ENCODE peak calls at places on chromosome 22, in seven cellular contexts. One of them, this sample, is unnamed.

GRCh38 chr22:43993072-43993760 is 30.9 kb upstream of the PARVB start:
- DNase-seq in A549: peak
- DNase-seq in hepatocyte: peak
- DNase-seq in fibroblast of pulmonary artery: peak
- DNase-seq in AG04450: peak
- DNase-seq in retinal pigment epithelial cell: no peak
- DNase-seq in psoas muscle: peak
- DNase-seq in this sample: no peak

GRCh38 chr22:46267431-46268279 is at the start of gene TTC38:
- DNase-seq in A549: peak
- DNase-seq in hepatocyte: peak
- DNase-seq in fibroblast of pulmonary artery: peak
- DNase-seq in AG04450: no peak
- DNase-seq in retinal pigment epithelial cell: peak
- DNase-seq in psoas muscle: peak
- DNase-seq in this sample: no peak

GRCh38 chr22:25753252-25753651 is 11.3 kb downstream of the MYO18B start:
- DNase-seq in A549: no peak
- DNase-seq in hepatocyte: no peak
- DNase-seq in fibroblast of pulmonary artery: no peak
- DNase-seq in AG04450: no peak
- DNase-seq in retinal pigment epithelial cell: no peak
- DNase-seq in psoas muscle: no peak
- DNase-seq in this sample: no peak

GRCh38 chr22:38751066-38751421 is 4.8 kb downstream of the SUN2 start:
- DNase-seq in A549: no peak
- DNase-seq in hepatocyte: no peak
- DNase-seq in fibroblast of pulmonary artery: no peak
- DNase-seq in AG04450: no peak
- DNase-seq in retinal pigment epithelial cell: no peak
- DNase-seq in psoas muscle: no peak
- DNase-seq in this sample: no peak

GRCh38 chr22:35150163-35151107 is 84.5 kb downstream of the ISX start:
- DNase-seq in A549: peak
- DNase-seq in hepatocyte: peak
- DNase-seq in fibroblast of pulmonary artery: peak
- DNase-seq in AG04450: no peak
- DNase-seq in retinal pigment epithelial cell: no peak
- DNase-seq in psoas muscle: peak
- DNase-seq in this sample: no peak

GRCh38 chr22:17823226-17823625 is 49.0 kb upstream of the BID start:
- DNase-seq in A549: no peak
- DNase-seq in hepatocyte: no peak
- DNase-seq in fibroblast of pulmonary artery: no peak
- DNase-seq in AG04450: no peak
- DNase-seq in retinal pigment epithelial cell: no peak
- DNase-seq in psoas muscle: no peak
- DNase-seq in this sample: no peak

GRCh38 chr22:35634015-35634414 is 14.2 kb upstream of the APOL6 start:
- DNase-seq in A549: peak
- DNase-seq in hepatocyte: no peak
- DNase-seq in fibroblast of pulmonary artery: no peak
- DNase-seq in AG04450: no peak
- DNase-seq in retinal pigment epithelial cell: no peak
- DNase-seq in psoas muscle: no peak
- DNase-seq in this sample: peak

GRCh38 chr22:46830001-46830715 is 67.7 kb downstream of the TBC1D22A start:
- DNase-seq in A549: peak
- DNase-seq in hepatocyte: peak
- DNase-seq in fibroblast of pulmonary artery: peak
- DNase-seq in AG04450: no peak
- DNase-seq in retinal pigment epithelial cell: no peak
- DNase-seq in psoas muscle: peak
- DNase-seq in this sample: no peak

GRCh38 chr22:28930357-28931007 is 47.1 kb downstream of the ZNRF3 start:
- DNase-seq in A549: no peak
- DNase-seq in hepatocyte: no peak
- DNase-seq in fibroblast of pulmonary artery: peak
- DNase-seq in AG04450: no peak
- DNase-seq in retinal pigment epithelial cell: no peak
- DNase-seq in psoas muscle: no peak
- DNase-seq in this sample: no peak

GRCh38 chr22:46763051-46763705 is 728 bp downstream of the TBC1D22A start:
- DNase-seq in A549: no peak
- DNase-seq in hepatocyte: no peak
- DNase-seq in fibroblast of pulmonary artery: peak
- DNase-seq in AG04450: no peak
- DNase-seq in retinal pigment epithelial cell: no peak
- DNase-seq in psoas muscle: peak
- DNase-seq in this sample: peak

GRCh38 chr22:46780453-46780852 is 18.0 kb downstream of the TBC1D22A start:
- DNase-seq in A549: no peak
- DNase-seq in hepatocyte: no peak
- DNase-seq in fibroblast of pulmonary artery: no peak
- DNase-seq in AG04450: no peak
- DNase-seq in retinal pigment epithelial cell: no peak
- DNase-seq in psoas muscle: no peak
- DNase-seq in this sample: no peak

GRCh38 chr22:29225422-29226090 is 19.9 kb downstream of the EMID1 start:
- DNase-seq in A549: no peak
- DNase-seq in hepatocyte: peak
- DNase-seq in fibroblast of pulmonary artery: peak
- DNase-seq in AG04450: no peak
- DNase-seq in retinal pigment epithelial cell: no peak
- DNase-seq in psoas muscle: peak
- DNase-seq in this sample: no peak

GRCh38 chr22:42080287-42080686 is 787 bp downstream of the SMDT1 start:
- DNase-seq in A549: peak
- DNase-seq in hepatocyte: peak
- DNase-seq in fibroblast of pulmonary artery: peak
- DNase-seq in AG04450: no peak
- DNase-seq in retinal pigment epithelial cell: peak
- DNase-seq in psoas muscle: no peak
- DNase-seq in this sample: no peak

GRCh38 chr22:32819120-32819519 is 17.6 kb downstream of the TIMP3 start:
- DNase-seq in A549: no peak
- DNase-seq in hepatocyte: no peak
- DNase-seq in fibroblast of pulmonary artery: no peak
- DNase-seq in AG04450: no peak
- DNase-seq in retinal pigment epithelial cell: no peak
- DNase-seq in psoas muscle: no peak
- DNase-seq in this sample: no peak

GRCh38 chr22:49203863-49204598 is 623.6 kb downstream of the BRD1 start:
- DNase-seq in A549: no peak
- DNase-seq in hepatocyte: no peak
- DNase-seq in fibroblast of pulmonary artery: no peak
- DNase-seq in AG04450: no peak
- DNase-seq in retinal pigment epithelial cell: no peak
- DNase-seq in psoas muscle: no peak
- DNase-seq in this sample: peak

GRCh38 chr22:49203091-49203862 is 624.4 kb downstream of the BRD1 start:
- DNase-seq in A549: no peak
- DNase-seq in hepatocyte: no peak
- DNase-seq in fibroblast of pulmonary artery: no peak
- DNase-seq in AG04450: no peak
- DNase-seq in retinal pigment epithelial cell: no peak
- DNase-seq in psoas muscle: no peak
- DNase-seq in this sample: peak

GRCh38 chr22:49206281-49206680 is 621.4 kb downstream of the BRD1 start:
- DNase-seq in A549: no peak
- DNase-seq in hepatocyte: no peak
- DNase-seq in fibroblast of pulmonary artery: no peak
- DNase-seq in AG04450: no peak
- DNase-seq in retinal pigment epithelial cell: no peak
- DNase-seq in psoas muscle: no peak
- DNase-seq in this sample: peak

GRCh38 chr22:49205401-49205800 is 622.3 kb downstream of the BRD1 start:
- DNase-seq in A549: no peak
- DNase-seq in hepatocyte: no peak
- DNase-seq in fibroblast of pulmonary artery: no peak
- DNase-seq in AG04450: no peak
- DNase-seq in retinal pigment epithelial cell: no peak
- DNase-seq in psoas muscle: no peak
- DNase-seq in this sample: peak

GRCh38 chr22:49204599-49205214 is 623.0 kb downstream of the BRD1 start:
- DNase-seq in A549: no peak
- DNase-seq in hepatocyte: no peak
- DNase-seq in fibroblast of pulmonary artery: no peak
- DNase-seq in AG04450: no peak
- DNase-seq in retinal pigment epithelial cell: no peak
- DNase-seq in psoas muscle: no peak
- DNase-seq in this sample: peak
- TF ChIP-seq CTCF in A549: no peak
- TF ChIP-seq CTCF in hepatocyte: no peak
- TF ChIP-seq CTCF in fibroblast of pulmonary artery: no peak
- TF ChIP-seq CTCF in AG04450: no peak
- TF ChIP-seq CTCF in retinal pigment epithelial cell: no peak
- TF ChIP-seq CTCF in psoas muscle: no peak
- TF ChIP-seq CTCF in this sample: no peak

GRCh38 chr22:26894362-26894761 is 237.0 kb downstream of the MIAT start:
- DNase-seq in A549: no peak
- DNase-seq in hepatocyte: no peak
- DNase-seq in fibroblast of pulmonary artery: no peak
- DNase-seq in AG04450: no peak
- DNase-seq in retinal pigment epithelial cell: no peak
- DNase-seq in psoas muscle: no peak
- DNase-seq in this sample: no peak
- TF ChIP-seq CTCF in A549: no peak
- TF ChIP-seq CTCF in hepatocyte: no peak
- TF ChIP-seq CTCF in fibroblast of pulmonary artery: no peak
- TF ChIP-seq CTCF in AG04450: no peak
- TF ChIP-seq CTCF in retinal pigment epithelial cell: no peak
- TF ChIP-seq CTCF in psoas muscle: no peak
- TF ChIP-seq CTCF in this sample: no peak

GRCh38 chr22:37566329-37566837 is 6.1 kb downstream of the CDC42EP1 start:
- DNase-seq in A549: no peak
- DNase-seq in hepatocyte: no peak
- DNase-seq in fibroblast of pulmonary artery: no peak
- DNase-seq in AG04450: no peak
- DNase-seq in retinal pigment epithelial cell: no peak
- DNase-seq in psoas muscle: no peak
- DNase-seq in this sample: no peak

GRCh38 chr22:37565830-37566229 is 5.5 kb downstream of the CDC42EP1 start:
- DNase-seq in A549: no peak
- DNase-seq in hepatocyte: no peak
- DNase-seq in fibroblast of pulmonary artery: no peak
- DNase-seq in AG04450: no peak
- DNase-seq in retinal pigment epithelial cell: no peak
- DNase-seq in psoas muscle: no peak
- DNase-seq in this sample: no peak

GRCh38 chr22:37563153-37564081 is 3.1 kb downstream of the CDC42EP1 start:
- DNase-seq in A549: peak
- DNase-seq in hepatocyte: peak
- DNase-seq in fibroblast of pulmonary artery: peak
- DNase-seq in AG04450: peak
- DNase-seq in retinal pigment epithelial cell: peak
- DNase-seq in psoas muscle: peak
- DNase-seq in this sample: no peak

GRCh38 chr22:37562049-37562784 is 1.9 kb downstream of the CDC42EP1 start:
- DNase-seq in A549: no peak
- DNase-seq in hepatocyte: no peak
- DNase-seq in fibroblast of pulmonary artery: no peak
- DNase-seq in AG04450: no peak
- DNase-seq in retinal pigment epithelial cell: no peak
- DNase-seq in psoas muscle: no peak
- DNase-seq in this sample: no peak

DNA sequence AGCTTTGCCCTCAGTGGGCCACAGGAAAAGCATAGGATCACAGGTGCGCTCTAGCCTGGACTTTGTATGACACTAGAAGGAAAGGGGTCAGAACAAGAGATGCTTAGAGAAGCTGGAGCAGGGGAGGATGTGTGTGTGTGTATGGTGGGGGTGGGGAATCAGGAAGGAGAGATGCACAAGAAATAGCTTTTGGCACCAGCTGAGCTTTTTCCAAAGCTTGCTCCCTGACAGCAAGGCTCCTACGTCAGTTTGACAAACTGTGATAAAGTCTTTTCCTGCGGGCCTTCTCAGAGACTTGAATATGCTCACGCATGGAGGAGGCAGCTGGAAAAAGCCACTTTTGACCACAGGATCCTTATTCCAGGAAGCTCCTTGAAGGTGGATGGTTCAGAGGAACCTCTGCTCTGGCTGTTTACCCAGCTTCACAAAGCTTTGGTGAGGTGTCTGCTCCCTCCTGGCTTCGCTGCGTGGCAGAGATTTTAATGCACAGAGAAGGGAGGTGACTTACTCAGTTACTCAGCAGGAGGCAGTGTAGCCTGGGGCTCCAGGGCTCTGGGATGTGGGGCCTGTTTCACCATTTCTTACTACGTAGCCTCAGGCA is 3.9 kb downstream of the CDC42EP1 start:
- DNase-seq in A549: no peak
- DNase-seq in hepatocyte: no peak
- DNase-seq in fibroblast of pulmonary artery: peak
- DNase-seq in AG04450: no peak
- DNase-seq in retinal pigment epithelial cell: no peak
- DNase-seq in psoas muscle: no peak
- DNase-seq in this sample: no peak
- TF ChIP-seq CTCF in A549: no peak
- TF ChIP-seq CTCF in hepatocyte: peak
- TF ChIP-seq CTCF in fibroblast of pulmonary artery: peak
- TF ChIP-seq CTCF in AG04450: no peak
- TF ChIP-seq CTCF in retinal pigment epithelial cell: no peak
- TF ChIP-seq CTCF in psoas muscle: no peak
- TF ChIP-seq CTCF in this sample: peak

GRCh38 chr22:31250740-31251330 is 38.7 kb downstream of the LIMK2 start:
- DNase-seq in A549: no peak
- DNase-seq in hepatocyte: peak
- DNase-seq in fibroblast of pulmonary artery: peak
- DNase-seq in AG04450: no peak
- DNase-seq in retinal pigment epithelial cell: no peak
- DNase-seq in psoas muscle: no peak
- DNase-seq in this sample: no peak
- TF ChIP-seq CTCF in A549: no peak
- TF ChIP-seq CTCF in hepatocyte: no peak
- TF ChIP-seq CTCF in fibroblast of pulmonary artery: no peak
- TF ChIP-seq CTCF in AG04450: no peak
- TF ChIP-seq CTCF in retinal pigment epithelial cell: no peak
- TF ChIP-seq CTCF in psoas muscle: no peak
- TF ChIP-seq CTCF in this sample: no peak

GRCh38 chr22:23242473-23243001 is 62.2 kb downstream of the BCR start:
- DNase-seq in A549: no peak
- DNase-seq in hepatocyte: peak
- DNase-seq in fibroblast of pulmonary artery: no peak
- DNase-seq in AG04450: no peak
- DNase-seq in retinal pigment epithelial cell: no peak
- DNase-seq in psoas muscle: no peak
- DNase-seq in this sample: no peak

GRCh38 chr22:23239429-23239828 is 59.1 kb downstream of the BCR start:
- DNase-seq in A549: no peak
- DNase-seq in hepatocyte: no peak
- DNase-seq in fibroblast of pulmonary artery: no peak
- DNase-seq in AG04450: no peak
- DNase-seq in retinal pigment epithelial cell: no peak
- DNase-seq in psoas muscle: no peak
- DNase-seq in this sample: no peak

GRCh38 chr22:23241562-23242472 is 61.5 kb downstream of the BCR start:
- DNase-seq in A549: no peak
- DNase-seq in hepatocyte: no peak
- DNase-seq in fibroblast of pulmonary artery: no peak
- DNase-seq in AG04450: no peak
- DNase-seq in retinal pigment epithelial cell: no peak
- DNase-seq in psoas muscle: no peak
- DNase-seq in this sample: no peak

GRCh38 chr22:23238707-23239106 is 58.4 kb downstream of the BCR start:
- DNase-seq in A549: no peak
- DNase-seq in hepatocyte: no peak
- DNase-seq in fibroblast of pulmonary artery: no peak
- DNase-seq in AG04450: no peak
- DNase-seq in retinal pigment epithelial cell: no peak
- DNase-seq in psoas muscle: no peak
- DNase-seq in this sample: no peak

GRCh38 chr22:23240639-23241389 is 60.5 kb downstream of the BCR start:
- DNase-seq in A549: peak
- DNase-seq in hepatocyte: no peak
- DNase-seq in fibroblast of pulmonary artery: peak
- DNase-seq in AG04450: no peak
- DNase-seq in retinal pigment epithelial cell: no peak
- DNase-seq in psoas muscle: no peak
- DNase-seq in this sample: no peak
- TF ChIP-seq CTCF in A549: no peak
- TF ChIP-seq CTCF in hepatocyte: peak
- TF ChIP-seq CTCF in fibroblast of pulmonary artery: peak
- TF ChIP-seq CTCF in AG04450: peak
- TF ChIP-seq CTCF in retinal pigment epithelial cell: peak
- TF ChIP-seq CTCF in psoas muscle: peak
- TF ChIP-seq CTCF in this sample: peak